ENCODE peak calls at places on chromosomes 1 and 21, in seven cellular contexts. W is RPMI8226, U is small intestine, G is NCI-H1092, X is lower lobe of right lung, A is HEK293T, I is BJ. S is an unnamed sample.

GRCh38 chr1:228306275-228307217 is 98.7 kb downstream of the OBSCN start:
- DNase-seq in I (no peak), A (no peak), G (peak; percentile 2), W (no peak), U (no peak), X (peak; percentile 28), S (no peak)

GRCh38 chr1:55694297-55694696 is 479.1 kb upstream of the USP24 start:
- DNase-seq in I (no peak), U (peak; percentile 4), A (no peak), W (no peak), G (no peak), X (no peak), S (no peak)

GRCh38 chr1:32782086-32782485 is 35.1 kb downstream of the YARS1 start:
- DNase-seq in U (no peak), X (no peak), I (no peak), A (peak; percentile 4), W (no peak), G (no peak), S (no peak)

GRCh38 chr21:44556879-44557278 is 1.7 kb downstream of the KRTAP10-3 start:
- DNase-seq in A (no peak), X (no peak), U (no peak), I (no peak), W (peak; percentile 88), G (peak; percentile 18), S (no peak)

GRCh38 chr1:105027838-105028471 is 1278.3 kb downstream of the AMY1C start:
- DNase-seq in I (no peak), A (no peak), X (no peak), G (no peak), W (no peak), U (no peak), S (no peak)

GRCh38 chr1:119683893-119684292 is 27.8 kb upstream of the PHGDH start:
- DNase-seq in X (no peak), W (no peak), G (no peak), U (no peak), I (no peak), A (no peak), S (no peak)

GRCh38 chr1:67194209-67194863 is 28.1 kb downstream of the IL23R start:
- DNase-seq in A (no peak), X (no peak), U (peak; percentile 20), W (no peak), I (no peak), G (no peak), S (no peak)

GRCh38 chr1:1982379-1983232 is 21.0 kb downstream of the CFAP74 start:
- DNase-seq in U (no peak), W (no peak), I (no peak), X (no peak), G (no peak), A (no peak), S (no peak)

GRCh38 chr1:7299329-7299799 is 471.7 kb upstream of the VAMP3 start:
- DNase-seq in I (peak; percentile 90), A (peak; percentile 53), G (no peak), X (no peak), U (peak; percentile 9), W (no peak), S (peak; percentile 91)

GRCh38 chr1:198520524-198521254 is 19.8 kb downstream of the ATP6V1G3 start:
- DNase-seq in G (no peak), X (no peak), A (no peak), I (no peak), U (peak; percentile 11), W (no peak), S (no peak)

GRCh38 chr1:186165303-186165702 is 209.8 kb downstream of the TPR start:
- DNase-seq in G (no peak), U (peak; percentile 2), W (no peak), I (no peak), A (no peak), X (no peak), S (no peak)

GRCh38 chr1:225437710-225438437 is 10.0 kb upstream of the LBR start:
- DNase-seq in W (no peak), U (no peak), G (no peak), X (no peak), I (no peak), A (peak; percentile 61), S (no peak)

GRCh38 chr1:87048237-87048636 is 133.8 kb downstream of the HS2ST1 start:
- DNase-seq in U (no peak), W (no peak), A (no peak), G (no peak), I (no peak), X (no peak), S (no peak)